ENCODE peak calls at places on chromosomes 3 and 15, in nine cellular contexts. A is Panc1; D is CD8-positive, alpha-beta T cell; Q is cardiac muscle cell; U is anterior cingulate cortex; Z is AG08395; B is GM12892; K is NCI-H2081 treated with DMSO at 0.1 percent for 48 hours; S is NCI-H1092. E is an unnamed sample.

GRCh38 chr3:13455644-13456043 is 24.5 kb upstream of the HDAC11 start:
- DNase-seq in A (no peak), D (no peak), Q (no peak), U (no peak), Z (no peak), B (no peak), K (no peak), S (no peak), E (no peak)

GRCh38 chr3:126544596-126545281 is 14.0 kb downstream of the C3orf22 start:
- DNase-seq in A (no peak), D (no peak), Q (no peak), U (no peak), Z (no peak), B (no peak), K (no peak), S (no peak), E (no peak)

GRCh38 chr3:117928836-117929235 is 1105.8 kb downstream of the IGSF11 start:
- DNase-seq in A (no peak), D (no peak), Q (no peak), U (no peak), Z (no peak), B (no peak), K (no peak), S (no peak), E (no peak)

GRCh38 chr3:44961888-44962287 is 14.1 kb downstream of the ZDHHC3 start:
- DNase-seq in A (no peak), D (no peak), Q (no peak), U (no peak), Z (no peak), B (no peak), K (no peak), S (no peak), E (no peak)

GRCh38 chr3:95289295-95289694 is 1226.4 kb downstream of the NSUN3 start:
- DNase-seq in A (no peak), D (no peak), Q (peak), U (no peak), Z (no peak), B (no peak), K (no peak), S (no peak), E (no peak)

GRCh38 chr3:30680789-30681188 is 74.4 kb downstream of the TGFBR2 start:
- DNase-seq in A (no peak), D (no peak), Q (peak), U (peak), Z (peak), B (no peak), K (no peak), S (no peak), E (no peak)

GRCh38 chr15:94042163-94042954 is 189.0 kb upstream of the MCTP2 start:
- DNase-seq in A (no peak), D (no peak), Q (peak), U (no peak), Z (peak), B (no peak), K (no peak), S (no peak), E (no peak)

GRCh38 chr3:66303556-66303955 is 82.8 kb downstream of the SLC25A26 start:
- DNase-seq in A (no peak), D (no peak), Q (no peak), U (no peak), Z (no peak), B (no peak), K (no peak), S (no peak), E (no peak)

GRCh38 chr3:99114565-99115291 is 213.2 kb upstream of the DCBLD2 start:
- DNase-seq in A (no peak), D (no peak), Q (peak), U (no peak), Z (peak), B (no peak), K (no peak), S (no peak), E (no peak)

GRCh38 chr3:138916824-138917223 is 30.1 kb downstream of the FOXL2 start:
- DNase-seq in A (no peak), D (no peak), Q (no peak), U (no peak), Z (no peak), B (no peak), K (no peak), S (no peak), E (no peak)

GRCh38 chr3:129105862-129106261 is 15.7 kb downstream of the RAB43 start:
- DNase-seq in A (no peak), D (no peak), Q (no peak), U (no peak), Z (no peak), B (no peak), K (no peak), S (no peak), E (no peak)

GRCh38 chr3:156685198-156685597 is 10.8 kb downstream of the TIPARP start:
- DNase-seq in A (no peak), D (no peak), Q (peak), U (no peak), Z (no peak), B (no peak), K (no peak), S (no peak), E (no peak)

GRCh38 chr15:45665261-45665660 is 30.4 kb downstream of the SQOR start:
- DNase-seq in A (no peak), D (no peak), Q (no peak), U (no peak), Z (no peak), B (no peak), K (no peak), S (no peak), E (no peak)

GRCh38 chr15:73265536-73266153 is 103.1 kb downstream of the HCN4 start:
- DNase-seq in A (no peak), D (peak), Q (peak), U (no peak), Z (peak), B (no peak), K (no peak), S (no peak), E (peak)

GRCh38 chr15:41919954-41920538 is 26.2 kb upstream of the SPTBN5 start:
- DNase-seq in A (no peak), D (no peak), Q (peak), U (no peak), Z (no peak), B (no peak), K (no peak), S (no peak), E (no peak)

GRCh38 chr3:111715911-111716523 is 120.9 kb upstream of the ZBED2 start:
- DNase-seq in A (no peak), D (no peak), Q (peak), U (no peak), Z (peak), B (no peak), K (no peak), S (no peak), E (peak)

GRCh38 chr3:195522254-195523023 is 20.7 kb downstream of the PPP1R2 start:
- DNase-seq in A (no peak), D (no peak), Q (peak), U (no peak), Z (peak), B (no peak), K (peak), S (no peak), E (peak)

GRCh38 chr3:148262980-148263379 is 434.7 kb upstream of the AGTR1 start:
- DNase-seq in A (no peak), D (no peak), Q (no peak), U (no peak), Z (no peak), B (no peak), K (no peak), S (no peak), E (no peak)

GRCh38 chr3:155497930-155498647 is 204.6 kb upstream of the STRIT1 start:
- DNase-seq in A (peak), D (no peak), Q (peak), U (no peak), Z (peak), B (no peak), K (no peak), S (no peak), E (peak)

GRCh38 chr3:71102111-71103039 is 481.2 kb downstream of the FOXP1 start:
- DNase-seq in A (peak), D (no peak), Q (peak), U (no peak), Z (peak), B (no peak), K (peak), S (no peak), E (no peak)